ENCODE peak calls at places on chromosome 3, in five cellular contexts. V, E, G, T and I are unnamed samples.

GRCh38 chr3:118882353-118882947 is 152.2 kb downstream of the IGSF11 start:
- DNase-seq in V (peak), E (peak), G (peak), T (peak), I (peak)

GRCh38 chr3:76679510-76679909 is 360.4 kb upstream of the ROBO2 start:
- DNase-seq in V (no peak), E (no peak), G (no peak), T (no peak), I (no peak)

GRCh38 chr3:10008588-10009344 is 17.5 kb upstream of the FANCD2 start:
- DNase-seq in V (peak), E (peak), G (peak), T (peak), I (peak)

GRCh38 chr3:143241556-143241955 is 122.0 kb downstream of the CHST2 start:
- DNase-seq in V (no peak), E (no peak), G (no peak), T (no peak), I (no peak)

GRCh38 chr3:27483117-27484001 is 825 bp downstream of the SLC4A7 start:
- DNase-seq in V (peak), E (peak), G (peak), T (peak), I (peak)

GRCh38 chr3:195238626-195239118 is 32.3 kb downstream of the XXYLT1 start:
- DNase-seq in V (no peak), E (no peak), G (no peak), T (no peak), I (no peak)

GRCh38 chr3:186452517-186452916 is 90.5 kb upstream of the DGKG start:
- DNase-seq in V (no peak), E (no peak), G (no peak), T (peak), I (peak)

GRCh38 chr3:125593991-125594574 is 1.2 kb downstream of the OSBPL11 start:
- DNase-seq in V (no peak), E (no peak), G (peak), T (peak), I (peak)

GRCh38 chr3:59790241-59790640 is 740.4 kb upstream of the CFAP20DC start:
- DNase-seq in V (no peak), E (no peak), G (no peak), T (no peak), I (no peak)

GRCh38 chr3:173552526-173552925 is 155.0 kb downstream of the NLGN1 start:
- DNase-seq in V (no peak), E (no peak), G (no peak), T (no peak), I (no peak)

GRCh38 chr3:106305127-106305526 is 436.3 kb upstream of the CBLB start:
- DNase-seq in V (no peak), E (no peak), G (no peak), T (peak), I (no peak)

GRCh38 chr3:39405687-39406367 is 693 bp upstream of the RPSA start:
- DNase-seq in V (no peak), E (no peak), G (no peak), T (no peak), I (no peak)

GRCh38 chr3:39407259-39407629 is 724 bp downstream of the RPSA start:
- DNase-seq in V (no peak), E (no peak), G (no peak), T (no peak), I (no peak)

GRCh38 chr3:39407773-39408492 is 1.4 kb downstream of the RPSA start:
- DNase-seq in V (no peak), E (no peak), G (no peak), T (no peak), I (no peak)

GRCh38 chr3:39404943-39405686 is 1.4 kb upstream of the RPSA start:
- DNase-seq in V (no peak), E (no peak), G (no peak), T (no peak), I (no peak)

DNA sequence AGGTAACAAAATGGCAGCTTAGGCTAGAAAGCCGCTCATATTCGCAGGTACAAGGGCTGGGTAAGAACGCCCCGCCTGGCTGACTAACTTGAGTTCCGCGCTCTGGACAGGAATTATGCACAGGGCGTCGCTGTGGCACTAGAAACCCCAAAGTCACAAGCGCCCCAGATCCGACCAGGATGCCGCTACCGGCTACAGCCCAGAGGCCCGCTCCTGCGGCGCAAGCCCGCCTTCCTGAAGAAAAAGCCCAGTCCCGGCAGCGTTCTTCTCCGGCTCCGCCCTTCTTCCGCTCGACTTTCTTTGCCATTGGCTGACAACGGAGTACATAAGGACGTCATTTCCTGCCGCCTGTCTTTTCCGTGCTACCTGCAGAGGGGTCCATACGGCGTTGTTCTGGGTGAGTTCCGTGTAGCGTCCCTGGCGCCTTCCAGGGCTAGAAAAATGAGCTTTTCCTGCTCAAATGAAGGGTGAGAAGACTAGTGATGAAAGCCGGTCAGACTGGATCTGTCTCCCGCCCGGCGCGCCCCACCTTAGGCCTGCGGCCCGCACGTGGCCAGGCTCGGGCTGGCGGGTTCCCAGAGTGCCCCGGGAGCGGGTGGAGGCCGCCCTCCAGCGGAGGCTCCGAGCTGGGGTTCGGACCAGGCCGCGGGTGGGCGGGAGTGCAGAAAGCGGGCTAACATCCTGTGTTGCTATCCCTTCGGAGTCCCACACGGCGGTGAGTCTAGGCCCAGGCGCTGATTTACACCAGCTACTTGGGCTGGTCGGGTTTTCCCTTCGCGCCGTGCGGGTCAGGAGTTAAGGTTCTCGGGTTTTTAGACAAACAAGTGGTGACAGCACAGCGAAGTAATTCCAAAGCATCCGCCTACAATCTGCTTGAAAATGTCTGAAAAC is at the start of gene RPSA:
- DNase-seq in V (peak), E (peak), G (peak), T (peak), I (peak)
- TF ChIP-seq CTCF in V (no peak), E (peak), G (peak), T (peak), I (peak)

GRCh38 chr3:12939137-12939536 is 97.8 kb upstream of the RPL32 start:
- DNase-seq in V (no peak), E (no peak), G (no peak), T (no peak), I (no peak)
- TF ChIP-seq CTCF in V (no peak), E (no peak), G (no peak), T (no peak), I (no peak)

GRCh38 chr3:20930034-20930433 is 744.0 kb upstream of the SGO1 start:
- DNase-seq in V (no peak), E (no peak), G (peak), T (peak), I (peak)
- TF ChIP-seq CTCF in V (no peak), E (no peak), G (peak), T (peak), I (peak)

DNA sequence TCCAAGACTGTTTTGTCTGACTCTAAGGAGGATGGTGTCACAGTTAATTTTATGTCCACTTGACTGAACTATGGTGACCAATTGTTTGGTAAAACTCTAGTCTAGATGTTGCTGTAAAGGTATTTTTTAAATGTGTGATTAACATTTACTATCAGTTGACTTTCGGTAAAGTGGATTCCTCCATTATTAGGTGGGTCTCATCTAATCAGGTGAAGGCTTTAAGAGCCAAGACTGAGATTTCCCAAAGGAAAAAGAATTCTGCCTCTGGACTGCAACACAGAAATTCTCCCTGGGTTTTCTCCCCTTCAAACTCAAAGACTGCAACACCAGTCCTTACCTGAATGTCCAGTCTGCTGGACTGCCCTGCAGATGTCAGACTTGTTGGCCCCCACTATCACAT is 118.9 kb downstream of the OXNAD1 start:
- DNase-seq in V (no peak), E (no peak), G (no peak), T (no peak), I (no peak)
- TF ChIP-seq CTCF in V (no peak), E (no peak), G (no peak), T (no peak), I (no peak)